ENCODE peak calls at places on chromosomes 5 and 9, in four cellular contexts. T is breast epithelium, A is type B pancreatic cell, C is WTC11. Y is an unnamed sample.

GRCh38 chr5:178797546-178798105 is 62.1 kb upstream of the ZNF354B start:
- DNase-seq in T (no peak), A (no peak), C (no peak), Y (no peak)

GRCh38 chr5:39542511-39542910 is 117.7 kb upstream of the DAB2 start:
- DNase-seq in A (no peak), C (no peak), T (no peak), Y (no peak)

GRCh38 chr5:42811591-42812392 is at the start of gene SELENOP:
- DNase-seq in C (no peak), T (peak), A (no peak), Y (no peak)

GRCh38 chr5:2750758-2751464 is 566 bp downstream of the IRX2 start:
- DNase-seq in A (no peak), C (no peak), T (no peak), Y (no peak)

GRCh38 chr9:89171231-89171630 is 7.4 kb downstream of the SHC3 start:
- DNase-seq in T (no peak), A (no peak), C (no peak), Y (no peak)

GRCh38 chr9:123251324-123251723 is 17.1 kb downstream of the STRBP start:
- DNase-seq in C (no peak), T (no peak), A (no peak), Y (no peak)

GRCh38 chr9:107782381-107782780 is 292.8 kb upstream of the KLF4 start:
- DNase-seq in C (no peak), T (no peak), A (no peak), Y (no peak)

GRCh38 chr9:16704489-16705111 is 165.9 kb downstream of the BNC2 start:
- DNase-seq in T (no peak), C (peak), A (no peak), Y (no peak)

GRCh38 chr9:35293381-35293780 is 131.6 kb downstream of the UNC13B start:
- DNase-seq in C (no peak), A (no peak), T (no peak), Y (no peak)

GRCh38 chr5:10036136-10036535 is 213.6 kb downstream of the ATPSCKMT start:
- DNase-seq in C (no peak), T (no peak), A (no peak), Y (no peak)

GRCh38 chr9:18688581-18688980 is 214.6 kb downstream of the ADAMTSL1 start:
- DNase-seq in A (no peak), C (no peak), T (no peak), Y (no peak)

GRCh38 chr9:95817205-95817604 is 58.3 kb upstream of the ERCC6L2 start:
- DNase-seq in A (no peak), T (no peak), C (no peak), Y (no peak)

GRCh38 chr5:35067985-35068384 is 20.2 kb upstream of the AGXT2 start:
- DNase-seq in T (no peak), A (no peak), C (no peak), Y (no peak)

DNA sequence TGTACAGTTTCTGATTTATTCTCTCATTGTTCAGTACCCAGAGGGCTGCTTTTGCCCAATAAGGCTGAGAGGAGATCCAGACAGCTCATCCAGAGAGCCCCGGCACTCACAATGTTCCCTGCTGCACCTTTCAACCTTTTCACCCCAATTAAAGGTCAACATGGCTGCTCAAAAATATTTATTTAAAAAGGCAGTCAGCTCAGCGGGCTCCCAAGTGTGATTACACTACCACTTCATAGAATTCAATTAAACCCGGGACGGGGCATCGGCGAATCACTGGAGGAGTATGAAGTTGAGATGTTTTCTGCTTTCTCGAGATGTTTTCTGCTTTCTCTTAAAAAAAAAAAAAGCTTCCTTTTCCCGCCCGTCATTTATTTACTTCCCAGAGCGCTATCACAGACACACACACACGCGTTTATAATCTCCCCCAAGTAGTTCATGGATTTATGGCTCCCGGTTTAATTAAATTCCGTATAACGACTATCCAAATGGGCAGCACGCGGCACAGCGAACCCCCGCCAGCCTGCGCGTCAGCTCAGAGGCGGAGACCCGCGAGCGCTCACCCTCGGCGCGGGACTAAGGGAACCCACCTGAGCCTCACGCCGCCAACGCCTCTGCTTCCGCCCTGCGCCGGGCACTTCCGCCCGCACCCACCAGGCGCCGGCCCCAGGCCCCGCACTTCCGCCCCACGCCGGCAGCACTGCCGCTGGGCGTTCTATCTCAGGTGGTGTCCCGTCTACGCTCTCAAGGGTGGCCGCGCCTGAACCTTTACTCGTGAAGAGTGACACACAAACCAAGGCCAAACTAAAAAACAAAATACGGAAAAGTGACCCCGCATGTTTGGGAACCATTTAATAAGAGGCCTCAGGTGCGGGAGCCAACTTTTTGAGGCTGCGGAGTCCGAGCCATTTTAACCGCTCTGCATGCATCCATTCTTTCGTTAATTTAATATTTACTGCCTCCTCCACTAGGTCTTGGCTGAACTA is at the start of gene C5orf63:
- DNase-seq in T (no peak), A (peak), C (peak), Y (peak)
- TF ChIP-seq CTCF in T (no peak), A (peak), C (no peak), Y (no peak)

GRCh38 chr5:140882591-140882899 is 621 bp downstream of the PCDHA13 start:
- DNase-seq in T (no peak), C (peak), A (no peak), Y (no peak)

GRCh38 chr5:140883927-140884697 is 2.2 kb downstream of the PCDHA13 start:
- DNase-seq in T (no peak), C (no peak), A (no peak), Y (no peak)

GRCh38 chr5:140877262-140877581 is 2.1 kb downstream of the PCDHA12 start:
- DNase-seq in C (no peak), T (no peak), A (peak), Y (no peak)

GRCh38 chr5:140883373-140883772 is 1.4 kb downstream of the PCDHA13 start:
- DNase-seq in T (no peak), C (no peak), A (no peak), Y (no peak)

DNA sequence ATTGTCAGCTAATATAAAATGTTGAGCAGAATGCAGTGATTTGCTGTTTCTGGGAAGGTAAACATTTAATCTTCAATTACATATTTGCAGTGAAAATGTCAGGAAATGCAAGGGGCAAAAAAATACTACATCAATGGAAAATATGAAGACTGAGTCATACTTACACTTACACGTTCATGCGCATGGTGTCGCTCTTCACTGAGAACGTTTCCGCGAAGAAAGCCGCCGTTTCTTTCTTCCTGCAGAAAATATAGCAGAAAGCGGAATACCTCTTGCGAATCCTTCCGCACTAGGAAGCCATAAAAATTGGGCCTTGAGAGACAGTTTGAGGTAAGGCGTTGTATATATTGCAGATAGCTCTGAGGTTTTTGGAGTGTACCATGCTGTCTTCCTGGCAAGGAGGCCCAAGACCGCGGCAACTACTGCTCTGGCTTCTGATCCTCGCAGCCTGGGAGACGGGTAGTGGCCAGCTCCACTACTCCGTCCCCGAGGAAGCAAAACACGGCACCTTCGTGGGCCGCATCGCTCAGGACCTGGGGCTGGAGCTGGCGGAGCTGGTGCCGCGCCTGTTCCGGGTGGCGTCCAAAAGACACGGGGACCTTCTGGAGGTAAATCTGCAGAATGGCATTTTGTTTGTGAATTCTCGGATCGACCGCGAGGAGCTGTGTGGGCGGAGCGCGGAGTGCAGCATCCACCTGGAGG is at the start of gene PCDHA13:
- DNase-seq in C (no peak), T (no peak), A (no peak), Y (no peak)
- TF ChIP-seq CTCF in C (peak), T (no peak), A (no peak), Y (no peak)

DNA sequence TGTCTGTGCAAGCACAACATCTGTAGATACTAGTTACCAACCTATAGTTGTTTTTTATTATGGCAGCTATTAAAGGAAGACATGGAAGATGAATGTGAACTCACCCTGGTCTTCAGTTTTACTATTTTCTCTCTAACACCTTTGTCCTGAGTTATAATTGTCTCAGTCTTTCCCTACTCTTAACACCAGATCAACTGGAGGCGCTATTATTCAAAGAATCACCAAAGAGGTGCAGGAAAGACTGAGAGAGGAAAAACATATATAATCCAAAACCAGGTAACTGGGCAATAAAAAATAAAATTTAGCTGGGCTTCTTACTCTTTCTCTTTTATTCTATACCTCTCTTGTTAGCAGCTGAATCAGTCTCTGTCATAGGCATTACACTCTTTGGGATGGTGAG is 134.2 kb upstream of the C6 start:
- DNase-seq in C (no peak), T (no peak), A (no peak), Y (no peak)
- TF ChIP-seq CTCF in C (no peak), T (no peak), A (no peak), Y (no peak)

GRCh38 chr5:94551858-94552257 is 66.5 kb downstream of the KIAA0825 start:
- DNase-seq in C (no peak), A (no peak), T (no peak), Y (no peak)
- TF ChIP-seq CTCF in C (no peak), A (no peak), T (no peak), Y (no peak)

GRCh38 chr9:124810513-124811355 is 33.8 kb downstream of the OLFML2A start:
- DNase-seq in A (no peak), T (peak), C (peak), Y (no peak)
- TF ChIP-seq CTCF in A (no peak), T (no peak), C (no peak), Y (no peak)

DNA sequence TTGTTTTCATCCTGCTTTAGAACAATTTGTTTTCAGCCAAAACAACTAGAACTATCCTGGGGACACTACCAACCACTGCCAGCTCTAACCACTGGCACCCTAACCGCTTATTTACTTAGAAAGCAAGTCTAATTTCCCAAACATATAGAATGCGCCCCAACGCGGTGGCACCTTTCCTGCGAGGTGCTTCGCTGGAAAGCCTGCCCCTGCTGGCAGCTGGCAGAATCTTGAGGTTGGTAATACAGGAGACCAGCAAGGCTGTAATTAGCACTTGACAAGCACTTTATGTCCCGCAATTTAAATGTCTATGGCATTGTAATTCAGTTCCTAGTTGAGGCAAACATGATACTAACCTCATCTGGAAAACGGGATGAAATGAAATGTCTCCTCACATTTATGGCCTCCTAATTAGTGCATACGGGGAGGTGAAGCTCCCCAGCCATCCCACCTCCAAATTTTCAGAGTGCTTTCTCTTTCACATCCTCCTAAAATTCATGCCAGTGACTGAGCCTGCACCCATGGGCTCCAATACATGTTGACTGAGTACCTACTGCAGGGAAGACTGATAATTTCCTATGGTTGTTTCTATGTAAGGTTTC is 30.4 kb downstream of the GABBR2 start:
- DNase-seq in C (peak), A (no peak), T (no peak), Y (no peak)
- TF ChIP-seq CTCF in C (peak), A (peak), T (no peak), Y (no peak)

GRCh38 chr5:55172937-55173695 is at the start of gene CDC20B:
- DNase-seq in A (peak), C (peak), T (no peak), Y (peak)

GRCh38 chr5:55175781-55176175 is 2.8 kb upstream of the CDC20B start:
- DNase-seq in T (no peak), A (no peak), C (no peak), Y (no peak)

GRCh38 chr5:55173696-55174101 is 722 bp upstream of the CDC20B start:
- DNase-seq in A (no peak), C (no peak), T (no peak), Y (peak)

GRCh38 chr5:55177078-55177477 is 4.1 kb upstream of the CDC20B start:
- DNase-seq in A (no peak), T (no peak), C (no peak), Y (no peak)

DNA sequence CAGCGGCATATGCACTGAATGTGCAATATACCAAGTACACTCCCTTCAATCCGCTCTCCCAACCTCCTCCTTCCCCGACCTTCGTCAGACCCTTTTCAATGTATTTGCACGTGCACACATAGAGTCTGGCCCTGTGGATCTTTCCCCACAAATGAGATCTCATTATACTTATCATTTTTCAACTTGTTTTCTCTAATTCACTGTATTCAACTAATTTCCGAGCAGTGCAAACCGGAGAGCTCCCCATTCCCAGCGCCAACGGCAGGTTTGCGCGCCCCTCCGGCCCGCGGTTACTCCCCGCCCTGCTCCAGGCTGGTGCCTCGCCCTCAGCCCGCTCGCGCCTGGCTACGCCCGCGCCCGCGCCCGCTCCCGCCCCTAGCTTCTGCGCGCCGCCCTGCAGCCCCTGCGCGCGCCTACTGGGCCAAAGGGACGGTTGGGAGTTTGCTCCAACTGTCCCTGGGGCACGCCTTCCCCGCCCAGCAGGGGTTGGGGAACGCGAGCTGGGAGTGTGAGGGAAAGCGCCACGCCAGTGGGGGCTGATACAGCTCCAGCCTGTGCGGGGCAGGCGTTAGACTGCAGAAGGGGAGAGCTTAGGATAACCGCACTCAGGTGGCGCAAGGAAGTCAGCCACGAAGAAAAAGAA is 3.3 kb upstream of the CDC20B start:
- DNase-seq in A (no peak), C (peak), T (no peak), Y (peak)
- TF ChIP-seq CTCF in A (peak), C (no peak), T (no peak), Y (no peak)

GRCh38 chr9:83920942-83921707 is at the start of gene KIF27:
- DNase-seq in T (peak), C (peak), A (peak), Y (peak)
- TF ChIP-seq CTCF in T (no peak), C (no peak), A (peak), Y (peak)